ENCODE peak calls at places on chromosome 3, in five cellular contexts. V, Z, L, T and M are unnamed samples.

GRCh38 chr3:123705886-123706285 is 121.0 kb upstream of the HACD2 start:
- DNase-seq in V (no peak), Z (no peak), L (no peak), T (no peak), M (no peak)

GRCh38 chr3:5197470-5198312 is 10.2 kb downstream of the EDEM1 start:
- DNase-seq in V (no peak), Z (peak; percentile 30), L (no peak), T (no peak), M (no peak)

GRCh38 chr3:133097214-133097613 is 59.0 kb downstream of the TMEM108 start:
- DNase-seq in V (no peak), Z (no peak), L (peak; percentile 11), T (no peak), M (no peak)

GRCh38 chr3:148727242-148727641 is 29.5 kb downstream of the AGTR1 start:
- DNase-seq in V (peak; percentile 30), Z (no peak), L (peak; percentile 66), T (peak; percentile 53), M (peak; percentile 44)

GRCh38 chr3:102083971-102084370 is 234.7 kb downstream of the NFKBIZ start:
- DNase-seq in V (no peak), Z (no peak), L (no peak), T (no peak), M (no peak)

GRCh38 chr3:47399531-47400270 is 18.9 kb downstream of the PTPN23 start:
- DNase-seq in V (no peak), Z (no peak), L (no peak), T (no peak), M (no peak)

GRCh38 chr3:64111872-64112271 is 88.6 kb upstream of the PSMD6 start:
- DNase-seq in V (no peak), Z (no peak), L (no peak), T (no peak), M (no peak)

GRCh38 chr3:108292905-108293328 is 3.4 kb upstream of the HHLA2 start:
- DNase-seq in V (no peak), Z (no peak), L (no peak), T (no peak), M (no peak)

GRCh38 chr3:33505027-33505426 is 64.8 kb upstream of the UBP1 start:
- DNase-seq in V (no peak), Z (no peak), L (no peak), T (no peak), M (no peak)

GRCh38 chr3:144287001-144287400 is 315.4 kb downstream of the DIPK2A start:
- DNase-seq in V (no peak), Z (no peak), L (no peak), T (no peak), M (no peak)

GRCh38 chr3:62139957-62140356 is 233.4 kb downstream of the FEZF2 start:
- DNase-seq in V (no peak), Z (no peak), L (no peak), T (no peak), M (no peak)

DNA sequence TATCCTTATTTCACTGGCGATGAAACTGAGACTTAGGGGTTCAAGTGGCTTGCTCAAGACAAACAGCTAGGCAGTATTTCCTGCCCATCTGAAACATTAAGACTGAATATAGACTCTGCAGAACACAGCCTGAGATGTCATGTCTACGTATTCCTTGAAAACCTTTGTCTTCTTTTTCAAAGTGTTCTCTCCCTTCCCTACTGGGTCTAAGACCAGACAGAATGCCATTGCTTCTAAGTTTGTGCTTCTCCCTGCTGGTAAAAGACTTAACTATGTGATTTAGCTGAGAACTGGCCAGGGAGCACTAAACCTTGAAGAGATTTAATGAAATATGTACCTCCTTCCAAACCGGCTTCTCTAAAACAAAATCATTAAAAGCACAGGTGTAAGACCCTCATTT is 9.9 kb downstream of the BCL6 start:
- DNase-seq in V (no peak), Z (no peak), L (no peak), T (no peak), M (no peak)
- H3K9ac ChIP-seq in V (no peak overlapping the region), Z (no peak overlapping the region), L (no peak overlapping the region), T (no peak overlapping the region), M (no peak overlapping the region)

DNA sequence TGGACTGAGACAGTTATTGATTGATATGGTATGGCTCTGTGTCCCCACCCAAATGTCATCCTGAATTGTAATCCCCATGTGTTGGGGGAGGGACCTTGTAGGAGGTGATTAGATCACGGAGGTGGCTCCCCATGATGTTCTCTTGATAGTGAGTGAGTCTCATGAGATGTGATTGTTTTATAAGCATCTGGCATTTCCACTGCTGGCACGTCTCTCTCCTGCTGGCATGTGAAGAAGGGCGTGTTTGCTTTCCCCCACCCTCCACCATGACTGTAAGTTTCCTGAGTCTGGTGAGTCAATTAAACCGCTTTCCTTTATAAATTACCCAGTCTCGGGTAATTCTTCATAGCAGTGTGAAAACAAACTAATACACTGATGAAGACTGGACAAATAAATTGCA is 105.6 kb upstream of the MELTF start:
- DNase-seq in V (no peak), Z (no peak), L (no peak), T (no peak), M (no peak)
- TF ChIP-seq YY1 in V (no peak), Z (no peak), L (no peak), T (no peak), M (no peak)

DNA sequence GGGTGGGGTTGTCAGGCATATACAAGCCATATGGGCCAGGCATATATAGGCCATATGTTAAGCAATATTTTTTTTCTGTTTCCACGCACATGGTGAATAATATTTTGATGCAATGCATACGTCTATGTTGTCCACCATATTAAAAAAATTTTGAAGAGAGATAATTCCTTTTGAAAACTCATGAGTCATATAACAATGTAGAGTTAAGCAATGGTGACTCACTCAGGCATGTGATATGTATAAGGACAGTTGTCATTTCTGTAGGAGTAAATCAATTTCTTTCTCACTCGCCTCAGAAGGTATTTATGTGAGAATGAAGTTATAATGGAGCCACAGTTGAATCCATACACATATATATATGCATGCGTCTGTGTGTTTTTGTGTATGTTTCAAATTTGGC is 272.6 kb downstream of the EPHA3 start:
- DNase-seq in V (no peak), Z (no peak), L (no peak), T (no peak), M (no peak)
- H3K9ac ChIP-seq in V (no peak overlapping the region), Z (no peak overlapping the region), L (no peak overlapping the region), T (no peak overlapping the region), M (no peak overlapping the region)

GRCh38 chr3:66588340-66588847 is 87.6 kb upstream of the LRIG1 start:
- DNase-seq in V (peak; percentile 3), Z (no peak), L (no peak), T (no peak), M (no peak)
- TF ChIP-seq YY1 in V (no peak), Z (no peak), L (no peak), T (no peak), M (no peak)

DNA sequence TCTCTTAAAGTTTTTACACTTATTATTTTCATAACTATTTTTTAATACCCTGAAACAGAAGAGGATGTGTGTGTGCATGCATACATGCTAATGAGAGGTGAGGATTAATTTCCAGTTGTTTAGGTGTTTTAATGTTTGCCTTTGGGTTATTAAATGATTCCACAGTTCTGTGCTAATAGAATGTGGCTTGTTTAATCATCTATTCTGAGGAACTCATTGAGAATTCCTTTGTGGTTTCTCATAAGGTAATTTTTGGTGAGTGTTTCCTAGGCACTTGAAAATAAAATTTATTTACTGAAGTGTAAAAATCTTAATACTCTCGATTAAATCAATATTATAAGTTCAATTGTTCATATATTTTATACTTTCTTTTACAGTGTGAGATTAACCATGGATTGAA is 38.0 kb downstream of the STAC start:
- DNase-seq in V (no peak), Z (no peak), L (no peak), T (no peak), M (no peak)
- H3K9ac ChIP-seq in V (no peak overlapping the region), Z (no peak overlapping the region), L (no peak overlapping the region), T (no peak overlapping the region), M (no peak overlapping the region)

GRCh38 chr3:11187678-11188077 is 33.4 kb downstream of the HRH1 start:
- DNase-seq in V (no peak), Z (no peak), L (no peak), T (no peak), M (no peak)

GRCh38 chr3:11185564-11186317 is 31.4 kb downstream of the HRH1 start:
- DNase-seq in V (no peak), Z (no peak), L (no peak), T (no peak), M (no peak)

GRCh38 chr3:11186318-11186692 is 32.0 kb downstream of the HRH1 start:
- DNase-seq in V (no peak), Z (no peak), L (no peak), T (no peak), M (no peak)

GRCh38 chr3:11188231-11188630 is 33.9 kb downstream of the HRH1 start:
- DNase-seq in V (no peak), Z (no peak), L (no peak), T (no peak), M (no peak)

DNA sequence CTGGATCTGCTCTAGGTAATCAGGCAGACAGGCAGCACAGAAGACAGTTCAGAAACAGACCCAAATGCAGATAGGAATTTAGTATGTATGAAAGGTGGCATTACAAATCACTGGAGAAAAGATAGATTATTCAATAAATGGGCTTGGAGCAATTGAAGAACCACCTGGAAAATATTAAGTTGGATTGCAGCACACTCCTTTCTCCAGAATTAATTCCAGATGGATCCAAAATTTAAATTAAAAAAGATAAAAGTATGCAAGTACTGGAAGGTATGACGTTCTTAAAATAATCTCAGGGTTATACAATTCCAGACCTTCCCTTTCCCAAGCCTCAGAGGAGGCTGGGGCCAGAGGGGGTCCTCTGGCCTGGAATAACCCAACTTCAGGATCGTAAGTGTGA is 32.5 kb downstream of the HRH1 start:
- DNase-seq in V (no peak), Z (no peak), L (no peak), T (no peak), M (no peak)
- TF ChIP-seq YY1 in V (no peak), Z (no peak), L (no peak), T (no peak), M (no peak)

GRCh38 chr3:2595486-2595885 is 496.8 kb downstream of the CNTN4 start:
- DNase-seq in V (no peak), Z (no peak), L (no peak), T (peak; percentile 45), M (peak; percentile 2)

GRCh38 chr3:2603734-2604297 is 505.1 kb downstream of the CNTN4 start:
- DNase-seq in V (no peak), Z (no peak), L (no peak), T (no peak), M (no peak)

GRCh38 chr3:2597615-2598014 is 498.9 kb downstream of the CNTN4 start:
- DNase-seq in V (no peak), Z (no peak), L (no peak), T (no peak), M (no peak)

DNA sequence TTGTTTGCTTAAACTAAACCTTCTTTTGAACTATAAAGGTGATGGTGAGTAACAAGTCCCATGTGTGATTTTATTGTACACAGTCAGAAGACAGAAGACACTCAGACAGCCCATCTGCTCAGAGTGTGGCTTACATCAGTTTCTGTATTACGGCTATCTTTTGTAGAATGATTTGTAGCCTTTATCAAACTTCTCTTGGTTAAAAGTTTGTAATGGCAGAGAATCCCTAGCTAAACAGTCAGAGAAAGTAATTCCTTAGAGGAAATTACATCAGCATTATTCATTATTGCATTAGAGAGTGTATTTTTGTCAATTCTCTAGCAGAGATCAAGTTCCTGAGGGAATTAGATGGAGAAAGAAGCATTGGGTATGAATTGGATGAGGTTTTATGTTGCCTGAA is 500.8 kb downstream of the CNTN4 start:
- DNase-seq in V (no peak), Z (no peak), L (no peak), T (no peak), M (no peak)
- H3K9ac ChIP-seq in V (no peak overlapping the region), Z (no peak overlapping the region), L (no peak overlapping the region), T (no peak overlapping the region), M (no peak overlapping the region)

GRCh38 chr3:194373912-194374311 is 4.4 kb upstream of the LRRC15 start:
- DNase-seq in V (no peak), Z (no peak), L (no peak), T (no peak), M (no peak)
- TF ChIP-seq YY1 in V (no peak), Z (no peak), L (no peak), T (no peak), M (no peak)